ENCODE peak calls at places on chromosomes 1 and 21, in four cellular contexts. One of them, this sample, is unnamed.

GRCh38 chr1:230365723-230366307 is 60.3 kb downstream of the PGBD5 start:
- DNase-seq in K562: no peak
- DNase-seq in H1: no peak
- DNase-seq in HepG2: peak; percentile 4
- DNase-seq in this sample: no peak

GRCh38 chr1:39990428-39990827 is 35.5 kb downstream of the MFSD2A start:
- DNase-seq in H1: no peak
- DNase-seq in HepG2: no peak
- DNase-seq in K562: no peak
- DNase-seq in this sample: no peak

GRCh38 chr21:44800971-44801467 is 601 bp downstream of the UBE2G2 start:
- DNase-seq in H1: no peak
- DNase-seq in K562: peak; percentile 41
- DNase-seq in HepG2: peak; percentile 44
- DNase-seq in this sample: peak; percentile 49

GRCh38 chr1:19651141-19651737 is 7.1 kb downstream of the NBL1 start:
- DNase-seq in H1: no peak
- DNase-seq in HepG2: peak; percentile 24
- DNase-seq in K562: peak; percentile 81
- DNase-seq in this sample: peak; percentile 77

GRCh38 chr1:32500387-32501209 is 35.7 kb downstream of the ZBTB8B start:
- DNase-seq in HepG2: no peak
- DNase-seq in K562: peak; percentile 81
- DNase-seq in H1: no peak
- DNase-seq in this sample: peak; percentile 72

GRCh38 chr21:43299441-43300277 is 127.3 kb downstream of the SIK1 start:
- DNase-seq in HepG2: peak; percentile 87
- DNase-seq in H1: no peak
- DNase-seq in K562: no peak
- DNase-seq in this sample: no peak

GRCh38 chr1:33261344-33261743 is 5.1 kb downstream of the ZNF362 start:
- DNase-seq in HepG2: no peak
- DNase-seq in H1: no peak
- DNase-seq in K562: no peak
- DNase-seq in this sample: no peak

GRCh38 chr21:42276076-42276475 is 39.1 kb downstream of the TFF3 start:
- DNase-seq in HepG2: no peak
- DNase-seq in K562: no peak
- DNase-seq in H1: no peak
- DNase-seq in this sample: no peak

GRCh38 chr21:44710756-44711326 is 531 bp downstream of the TSPEAR start:
- DNase-seq in H1: no peak
- DNase-seq in HepG2: no peak
- DNase-seq in K562: no peak
- DNase-seq in this sample: no peak

GRCh38 chr1:88021529-88021928 is 662.5 kb upstream of the PKN2 start:
- DNase-seq in H1: no peak
- DNase-seq in K562: no peak
- DNase-seq in HepG2: no peak
- DNase-seq in this sample: no peak

GRCh38 chr1:39398278-39399010 is 93.0 kb upstream of the BMP8A start:
- DNase-seq in K562: peak; percentile 70
- DNase-seq in HepG2: peak; percentile 85
- DNase-seq in H1: no peak
- DNase-seq in this sample: peak; percentile 89

GRCh38 chr1:203480084-203480483 is 4.5 kb downstream of the PRELP start:
- DNase-seq in HepG2: no peak
- DNase-seq in H1: no peak
- DNase-seq in K562: no peak
- DNase-seq in this sample: no peak

GRCh38 chr1:62398377-62398776 is 38.5 kb upstream of the USP1 start:
- DNase-seq in K562: no peak
- DNase-seq in H1: no peak
- DNase-seq in HepG2: no peak
- DNase-seq in this sample: no peak

GRCh38 chr1:190119683-190120082 is 358.0 kb downstream of the BRINP3 start:
- DNase-seq in H1: no peak
- DNase-seq in K562: no peak
- DNase-seq in HepG2: no peak
- DNase-seq in this sample: no peak

GRCh38 chr1:94285026-94285654 is 47.8 kb upstream of the ARHGAP29 start:
- DNase-seq in K562: no peak
- DNase-seq in HepG2: no peak
- DNase-seq in H1: no peak
- DNase-seq in this sample: no peak

GRCh38 chr1:85049735-85050166 is 1.5 kb upstream of the MCOLN3 start:
- DNase-seq in HepG2: no peak
- DNase-seq in H1: no peak
- DNase-seq in K562: no peak
- DNase-seq in this sample: no peak

GRCh38 chr1:10031461-10031860 is 1.3 kb upstream of the UBE4B start:
- DNase-seq in H1: no peak
- DNase-seq in K562: no peak
- DNase-seq in HepG2: no peak
- DNase-seq in this sample: peak; percentile 5
- TF ChIP-seq PHF8 in H1: no peak
- TF ChIP-seq PHF8 in K562: no peak
- TF ChIP-seq PHF8 in HepG2: no peak
- TF ChIP-seq PHF8 in this sample: no peak

GRCh38 chr1:236515443-236515958 is 8.3 kb upstream of the LGALS8 start:
- DNase-seq in HepG2: peak; percentile 61
- DNase-seq in K562: no peak
- DNase-seq in H1: no peak
- DNase-seq in this sample: no peak
- TF ChIP-seq PHF8 in HepG2: no peak
- TF ChIP-seq PHF8 in K562: no peak
- TF ChIP-seq PHF8 in H1: no peak
- TF ChIP-seq PHF8 in this sample: no peak

GRCh38 chr1:43238991-43239469 is 30.8 kb upstream of the TMEM125 start:
- DNase-seq in HepG2: no peak
- DNase-seq in K562: no peak
- DNase-seq in H1: no peak
- DNase-seq in this sample: no peak
- TF ChIP-seq PHF8 in HepG2: no peak
- TF ChIP-seq PHF8 in K562: no peak
- TF ChIP-seq PHF8 in H1: no peak
- TF ChIP-seq PHF8 in this sample: no peak

GRCh38 chr1:222994506-222995229 is 148.4 kb downstream of the TLR5 start:
- DNase-seq in H1: no peak
- DNase-seq in K562: no peak
- DNase-seq in HepG2: no peak
- DNase-seq in this sample: no peak
- TF ChIP-seq PHF8 in H1: no peak
- TF ChIP-seq PHF8 in K562: no peak
- TF ChIP-seq PHF8 in HepG2: no peak
- TF ChIP-seq PHF8 in this sample: no peak

GRCh38 chr1:2269922-2270259 is 41.8 kb downstream of the SKI start:
- DNase-seq in HepG2: no peak
- DNase-seq in K562: no peak
- DNase-seq in H1: no peak
- DNase-seq in this sample: no peak

GRCh38 chr1:2269193-2269921 is 41.2 kb downstream of the SKI start:
- DNase-seq in K562: no peak
- DNase-seq in H1: no peak
- DNase-seq in HepG2: no peak
- DNase-seq in this sample: no peak

GRCh38 chr1:2271841-2272655 is 43.9 kb downstream of the SKI start:
- DNase-seq in K562: peak; percentile 55
- DNase-seq in HepG2: no peak
- DNase-seq in H1: no peak
- DNase-seq in this sample: no peak

GRCh38 chr1:2271134-2271785 is 43.1 kb downstream of the SKI start:
- DNase-seq in HepG2: no peak
- DNase-seq in K562: no peak
- DNase-seq in H1: no peak
- DNase-seq in this sample: no peak

DNA sequence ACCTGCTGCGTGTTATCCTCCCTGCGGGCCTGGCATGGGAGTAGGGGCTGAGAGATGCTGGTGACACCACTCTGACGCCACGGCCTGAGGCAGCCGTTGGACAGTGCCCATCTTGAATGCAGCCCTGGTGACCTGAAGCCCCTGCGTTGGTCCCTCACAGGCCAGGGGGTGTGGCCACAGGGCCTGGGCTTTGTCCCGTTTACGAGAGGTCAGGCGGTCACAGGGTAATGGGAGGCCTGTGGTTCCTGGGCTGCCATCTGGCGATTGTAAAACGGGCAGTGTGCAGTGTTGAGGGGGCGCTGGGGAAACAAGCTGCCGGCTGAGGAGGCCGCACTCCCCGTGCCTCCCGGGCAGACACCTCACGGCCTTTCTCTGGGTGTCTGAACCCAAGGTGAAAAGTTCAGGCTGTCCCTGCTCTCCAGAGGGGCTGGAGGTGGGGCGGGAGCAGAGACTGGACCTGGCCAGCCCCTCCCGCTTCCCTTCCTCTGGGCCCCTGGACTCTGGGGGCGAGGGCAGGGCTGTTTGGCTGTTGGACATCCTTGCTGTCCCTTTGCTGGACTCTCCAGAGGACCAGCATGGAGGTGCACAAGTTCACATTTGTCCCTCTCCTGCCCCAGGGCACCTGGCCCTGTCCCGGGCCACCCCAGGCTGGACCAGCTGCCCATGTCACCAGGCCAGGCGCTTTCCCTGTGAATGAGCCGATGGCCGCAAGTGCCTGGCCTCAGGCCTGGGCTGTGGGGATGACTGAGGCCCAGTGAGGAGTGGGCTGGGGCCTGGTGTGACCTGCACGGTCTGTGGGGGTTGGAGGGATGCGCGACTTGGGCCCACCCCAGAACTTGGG is 42.4 kb downstream of the SKI start:
- DNase-seq in H1: no peak
- DNase-seq in K562: no peak
- DNase-seq in HepG2: peak; percentile 50
- DNase-seq in this sample: no peak
- TF ChIP-seq PHF8 in H1: no peak
- TF ChIP-seq PHF8 in K562: no peak
- TF ChIP-seq PHF8 in HepG2: no peak
- TF ChIP-seq PHF8 in this sample: no peak

GRCh38 chr1:222974496-222974895 is 159.7 kb downstream of the DISP1 start:
- DNase-seq in HepG2: no peak
- DNase-seq in K562: no peak
- DNase-seq in H1: no peak
- DNase-seq in this sample: no peak
- TF ChIP-seq PHF8 in HepG2: no peak
- TF ChIP-seq PHF8 in K562: no peak
- TF ChIP-seq PHF8 in H1: no peak
- TF ChIP-seq PHF8 in this sample: no peak

GRCh38 chr21:37592496-37592895 is 225.9 kb downstream of the DYRK1A start:
- DNase-seq in K562: no peak
- DNase-seq in HepG2: no peak
- DNase-seq in H1: no peak
- DNase-seq in this sample: no peak
- TF ChIP-seq PHF8 in K562: no peak
- TF ChIP-seq PHF8 in HepG2: no peak
- TF ChIP-seq PHF8 in H1: no peak
- TF ChIP-seq PHF8 in this sample: no peak

DNA sequence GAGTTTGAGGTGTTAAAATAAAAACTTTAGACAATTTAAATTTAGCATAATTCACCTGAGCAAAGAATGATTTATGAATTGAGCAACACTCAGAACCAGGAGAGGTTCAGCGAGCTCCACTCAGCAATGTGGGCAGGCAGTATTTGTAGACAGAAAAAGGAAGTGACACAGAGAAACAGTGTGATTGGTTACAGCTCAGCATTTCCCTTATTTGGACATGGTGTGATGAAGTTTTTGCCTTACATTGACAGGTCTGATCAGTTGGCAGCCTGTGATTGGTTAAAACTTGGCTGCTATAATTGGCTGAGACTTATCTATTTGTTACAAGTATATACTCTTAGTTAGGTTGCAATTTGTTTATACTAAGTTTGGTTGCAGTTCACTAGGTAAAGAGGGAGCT is 621.2 kb upstream of the PRMT6 start:
- DNase-seq in H1: no peak
- DNase-seq in HepG2: no peak
- DNase-seq in K562: no peak
- DNase-seq in this sample: no peak
- TF ChIP-seq PHF8 in H1: no peak
- TF ChIP-seq PHF8 in HepG2: no peak
- TF ChIP-seq PHF8 in K562: no peak
- TF ChIP-seq PHF8 in this sample: no peak

GRCh38 chr1:234878288-234878687 is 250.3 kb downstream of the TOMM20 start:
- DNase-seq in HepG2: no peak
- DNase-seq in H1: no peak
- DNase-seq in K562: no peak
- DNase-seq in this sample: no peak

GRCh38 chr1:234877761-234878160 is 250.9 kb downstream of the TOMM20 start:
- DNase-seq in K562: peak; percentile 30
- DNase-seq in H1: no peak
- DNase-seq in HepG2: no peak
- DNase-seq in this sample: no peak

GRCh38 chr1:234874291-234875288 is 254.0 kb downstream of the TOMM20 start:
- DNase-seq in HepG2: peak; percentile 90
- DNase-seq in K562: peak; percentile 75
- DNase-seq in H1: no peak
- DNase-seq in this sample: no peak

GRCh38 chr1:234875328-234875952 is 253.2 kb downstream of the TOMM20 start:
- DNase-seq in H1: no peak
- DNase-seq in HepG2: peak; percentile 90
- DNase-seq in K562: no peak
- DNase-seq in this sample: no peak

GRCh38 chr1:234875953-234876814 is 252.5 kb downstream of the TOMM20 start:
- DNase-seq in H1: no peak
- DNase-seq in HepG2: peak; percentile 98
- DNase-seq in K562: peak; percentile 94
- DNase-seq in this sample: no peak
- TF ChIP-seq PHF8 in H1: no peak
- TF ChIP-seq PHF8 in HepG2: no peak
- TF ChIP-seq PHF8 in K562: no peak
- TF ChIP-seq PHF8 in this sample: no peak

GRCh38 chr1:30762152-30762930 is 4.8 kb upstream of the LAPTM5 start:
- DNase-seq in H1: no peak
- DNase-seq in HepG2: no peak
- DNase-seq in K562: no peak
- DNase-seq in this sample: no peak

GRCh38 chr1:30764939-30765582 is 7.5 kb upstream of the LAPTM5 start:
- DNase-seq in K562: no peak
- DNase-seq in HepG2: no peak
- DNase-seq in H1: no peak
- DNase-seq in this sample: no peak

GRCh38 chr1:30764396-30764795 is 6.8 kb upstream of the LAPTM5 start:
- DNase-seq in H1: no peak
- DNase-seq in K562: no peak
- DNase-seq in HepG2: no peak
- DNase-seq in this sample: no peak

GRCh38 chr1:30762931-30763653 is 5.5 kb upstream of the LAPTM5 start:
- DNase-seq in H1: no peak
- DNase-seq in HepG2: no peak
- DNase-seq in K562: no peak
- DNase-seq in this sample: no peak

GRCh38 chr1:30763654-30764248 is 6.2 kb upstream of the LAPTM5 start:
- DNase-seq in K562: no peak
- DNase-seq in H1: no peak
- DNase-seq in HepG2: no peak
- DNase-seq in this sample: no peak
- TF ChIP-seq PHF8 in K562: no peak
- TF ChIP-seq PHF8 in H1: no peak
- TF ChIP-seq PHF8 in HepG2: no peak
- TF ChIP-seq PHF8 in this sample: no peak